ENCODE peak calls at places on chromosomes 11 and 22, in eight cellular contexts. U is coronary artery; K is cardiac fibroblast; M is psoas muscle; O is Panc1; V is stimulated activated CD4-positive, alpha-beta T cell treated with anti-CD3 and anti-CD28 coated beads, Interleukin-1b, Interleukin-23, amount 100 ng/mL, for 24 hours; Y is CD4-positive, CD25-positive, alpha-beta regulatory T cell; L is Calu3. Z is an unnamed sample.
A peak's percentile ranks its signal among the peaks of the same experiment; 100 is the strongest.

GRCh38 chr11:130050272-130050671 is 19.4 kb upstream of the APLP2 start:
- DNase-seq in U (no peak), V (no peak), L (no peak), M (no peak), O (no peak), Y (no peak), K (no peak), Z (no peak)

GRCh38 chr11:46210133-46210636 is 67.3 kb upstream of the CREB3L1 start:
- DNase-seq in V (no peak), U (no peak), K (peak; percentile 83), Y (peak; percentile 36), M (no peak), L (peak; percentile 4), O (peak; percentile 20), Z (no peak)

GRCh38 chr11:45091563-45092392 is 54.7 kb upstream of the PRDM11 start:
- DNase-seq in M (no peak), U (peak; percentile 83), V (no peak), O (no peak), K (peak; percentile 90), L (no peak), Y (no peak), Z (no peak)

GRCh38 chr22:16955678-16956210 is 52.3 kb downstream of the GAB4 start:
- DNase-seq in Y (no peak), V (no peak), O (no peak), K (no peak), L (no peak), M (no peak), U (no peak), Z (no peak)

GRCh38 chr11:44779736-44780520 is 53.2 kb downstream of the TSPAN18 start:
- DNase-seq in U (peak; percentile 35), Y (no peak), M (no peak), O (no peak), L (no peak), V (no peak), K (no peak), Z (no peak)

GRCh38 chr11:68792400-68792955 is 41.2 kb upstream of the TESMIN start:
- DNase-seq in M (no peak), V (no peak), O (no peak), U (no peak), Y (no peak), K (no peak), L (no peak), Z (no peak)

GRCh38 chr11:10899542-10899830 is 41.6 kb upstream of the ZBED5 start:
- DNase-seq in M (peak; percentile 52), V (no peak), O (no peak), L (no peak), Y (peak; percentile 2), U (peak; percentile 83), K (no peak), Z (no peak)

GRCh38 chr11:12087075-12087775 is 23.2 kb upstream of the MICAL2 start:
- DNase-seq in U (no peak), L (peak; percentile 55), K (peak; percentile 63), M (peak; percentile 38), Y (peak; percentile 86), V (no peak), O (no peak), Z (no peak)

GRCh38 chr11:10298342-10298741 is 4.3 kb upstream of the SBF2 start:
- DNase-seq in Y (peak; percentile 84), U (no peak), O (no peak), V (no peak), M (no peak), K (peak; percentile 56), L (no peak), Z (peak; percentile 29)

GRCh38 chr11:124174001-124174400 is 9.1 kb upstream of the OR10D3 start:
- DNase-seq in O (no peak), K (peak; percentile 85), M (no peak), U (no peak), L (no peak), V (no peak), Y (no peak), Z (no peak)

GRCh38 chr11:129286813-129287212 is 88.8 kb upstream of the BARX2 start:
- DNase-seq in M (no peak), Y (no peak), L (no peak), O (no peak), K (no peak), V (no peak), U (no peak), Z (no peak)

GRCh38 chr11:18132341-18132740 is at the start of gene MRGPRX3:
- DNase-seq in V (no peak), U (no peak), L (no peak), O (no peak), Y (no peak), M (no peak), K (peak; percentile 4), Z (no peak)

GRCh38 chr11:92893276-92893675 is 76.2 kb upstream of the MTNR1B start:
- DNase-seq in V (no peak), M (no peak), L (no peak), K (no peak), U (no peak), O (no peak), Y (no peak), Z (no peak)

GRCh38 chr11:2670541-2671100 is 29.2 kb downstream of the KCNQ1OT1 start:
- DNase-seq in Y (no peak), V (no peak), O (no peak), M (no peak), K (no peak), L (no peak), U (peak; percentile 41), Z (no peak)

GRCh38 chr11:12961615-12962014 is 47.5 kb upstream of the RASSF10 start:
- DNase-seq in L (no peak), U (no peak), V (no peak), Y (no peak), O (no peak), M (no peak), K (peak; percentile 52), Z (no peak)

GRCh38 chr22:32874330-32874729 is 72.8 kb downstream of the TIMP3 start:
- DNase-seq in O (no peak), M (no peak), L (no peak), V (no peak), U (no peak), Y (no peak), K (no peak), Z (no peak)

GRCh38 chr22:33565580-33565995 is 354.7 kb downstream of the LARGE1 start:
- DNase-seq in U (no peak), O (no peak), M (no peak), L (no peak), K (no peak), V (no peak), Y (peak; percentile 36), Z (no peak)

GRCh38 chr22:43094085-43094484 is 4.9 kb upstream of the TTLL1 start:
- DNase-seq in L (peak; percentile 24), K (no peak), V (no peak), O (no peak), Y (no peak), U (no peak), M (peak; percentile 47), Z (no peak)

GRCh38 chr22:22933100-22933806 is 45.6 kb downstream of the IGLL5 start:
- DNase-seq in U (no peak), L (no peak), O (no peak), Y (no peak), V (no peak), M (no peak), K (no peak), Z (no peak)

GRCh38 chr11:57308426-57309060 is 16.2 kb downstream of the TNKS1BP1 start:
- DNase-seq in U (no peak), L (no peak), V (no peak), M (no peak), O (no peak), K (no peak), Y (no peak), Z (no peak)

GRCh38 chr11:133619973-133620372 is 87.7 kb upstream of the OPCML start:
- DNase-seq in U (no peak), M (no peak), K (no peak), L (no peak), V (no peak), O (no peak), Y (no peak), Z (no peak)

GRCh38 chr22:39703890-39704658 is 133.5 kb downstream of the CACNA1I start:
- DNase-seq in U (no peak), M (peak; percentile 78), O (no peak), L (no peak), K (peak; percentile 20), V (no peak), Y (no peak), Z (no peak)

GRCh38 chr11:44325698-44326097 is 15.8 kb upstream of the ALX4 start:
- DNase-seq in V (no peak), K (no peak), L (no peak), U (no peak), O (no peak), Y (no peak), M (no peak), Z (no peak)

GRCh38 chr11:84146826-84147225 is 860.7 kb upstream of the CCDC90B start:
- DNase-seq in U (no peak), V (no peak), K (no peak), Y (no peak), M (no peak), L (no peak), O (no peak), Z (no peak)

GRCh38 chr22:16783453-16783852 is 41.8 kb downstream of the XKR3 start:
- DNase-seq in V (no peak), U (no peak), L (no peak), K (no peak), M (no peak), O (no peak), Y (no peak), Z (no peak)

GRCh38 chr22:38788016-38788415 is 5.9 kb downstream of the DNAL4 start:
- DNase-seq in V (no peak), Y (no peak), M (no peak), O (no peak), L (no peak), K (peak; percentile 85), U (no peak), Z (no peak)

GRCh38 chr11:92941676-92942571 is 27.5 kb upstream of the MTNR1B start:
- DNase-seq in Y (peak; percentile 23), U (no peak), M (no peak), V (no peak), K (peak; percentile 59), L (peak; percentile 5), O (peak; percentile 25), Z (peak; percentile 8)

GRCh38 chr22:44029069-44029468 is 5.0 kb downstream of the PARVB start:
- DNase-seq in V (no peak), M (no peak), L (no peak), U (no peak), O (no peak), Y (no peak), K (no peak), Z (no peak)